ENCODE peak calls at places on chromosomes 12 and 14, in seven cellular contexts. T is fibroblast of the conjunctiva; M is neural progenitor cell; Y is cardiac fibroblast; W is stimulated activated CD4-positive, alpha-beta T cell treated with anti-CD3 and anti-CD28 coated beads, Interleukin-15, amount 100 ng/mL, for 1 hour; J is AG09319; N is activated naive CD4-positive, alpha-beta T cell treated with anti-CD3 and anti-CD28 coated beads for 36 hours. A is an unnamed sample.

GRCh38 chr12:63362801-63363200 is 211.8 kb upstream of the AVPR1A start:
- DNase-seq in T (no peak), M (no peak), Y (no peak), W (no peak), J (no peak), N (no peak), A (no peak)

GRCh38 chr12:54603173-54603814 is 14.8 kb upstream of the PPP1R1A start:
- DNase-seq in T (peak; percentile 44), M (peak; percentile 58), Y (peak; percentile 79), W (no peak), J (no peak), N (peak; percentile 87), A (peak; percentile 87)

GRCh38 chr14:37081220-37081619 is 91.2 kb downstream of the SLC25A21 start:
- DNase-seq in T (no peak), M (no peak), Y (no peak), W (no peak), J (no peak), N (no peak), A (no peak)

GRCh38 chr12:98772818-98773217 is 127.7 kb downstream of the APAF1 start:
- DNase-seq in T (no peak), M (no peak), Y (no peak), W (no peak), J (no peak), N (no peak), A (no peak)

GRCh38 chr12:57214398-57214781 is 2.2 kb upstream of the NXPH4 start:
- DNase-seq in T (peak; percentile 37), M (peak; percentile 87), Y (peak; percentile 65), W (peak; percentile 51), J (no peak), N (peak; percentile 82), A (peak; percentile 70)

GRCh38 chr12:84756961-84757360 is 155.6 kb downstream of the SLC6A15 start:
- DNase-seq in T (no peak), M (no peak), Y (peak; percentile 43), W (no peak), J (no peak), N (no peak), A (no peak)

GRCh38 chr12:95244350-95244749 is 26.7 kb downstream of the VEZT start:
- DNase-seq in T (no peak), M (no peak), Y (no peak), W (no peak), J (no peak), N (no peak), A (no peak)

GRCh38 chr12:89316705-89317139 is 35.6 kb downstream of the DUSP6 start:
- DNase-seq in T (no peak), M (peak; percentile 87), Y (no peak), W (no peak), J (no peak), N (no peak), A (no peak)

GRCh38 chr14:28576523-28576922 is 190.1 kb upstream of the FOXG1 start:
- DNase-seq in T (no peak), M (no peak), Y (no peak), W (no peak), J (no peak), N (no peak), A (no peak)

GRCh38 chr12:95102916-95103671 is 29.7 kb upstream of the NR2C1 start:
- DNase-seq in T (peak; percentile 49), M (no peak), Y (peak; percentile 34), W (no peak), J (peak; percentile 52), N (peak; percentile 70), A (no peak)

GRCh38 chr14:78530078-78530477 is 359.9 kb downstream of the NRXN3 start:
- DNase-seq in T (no peak), M (peak; percentile 88), Y (peak; percentile 1), W (no peak), J (no peak), N (peak; percentile 40), A (no peak)

GRCh38 chr14:95102678-95103039 is 54.7 kb downstream of the DICER1 start:
- DNase-seq in T (no peak), M (no peak), Y (no peak), W (no peak), J (no peak), N (no peak), A (no peak)

GRCh38 chr12:40152783-40153383 is 47.0 kb upstream of the SLC2A13 start:
- DNase-seq in T (peak; percentile 22), M (peak; percentile 50), Y (peak; percentile 58), W (peak; percentile 7), J (peak; percentile 5), N (peak; percentile 68), A (peak; percentile 86)

GRCh38 chr12:84955298-84955697 is 42.7 kb upstream of the SLC6A15 start:
- DNase-seq in T (no peak), M (no peak), Y (no peak), W (no peak), J (no peak), N (no peak), A (no peak)

GRCh38 chr14:98323850-98324249 is 948.1 kb downstream of the BCL11B start:
- DNase-seq in T (no peak), M (no peak), Y (no peak), W (no peak), J (no peak), N (no peak), A (no peak)

GRCh38 chr12:1167784-1168183 is 176.8 kb downstream of the ERC1 start:
- DNase-seq in T (no peak), M (no peak), Y (no peak), W (no peak), J (no peak), N (no peak), A (no peak)

GRCh38 chr14:94392510-94392935 is 4.1 kb upstream of the SERPINA1 start:
- DNase-seq in T (no peak), M (no peak), Y (peak; percentile 89), W (no peak), J (no peak), N (peak; percentile 85), A (no peak)

GRCh38 chr12:77591959-77592358 is 238.7 kb upstream of the NAV3 start:
- DNase-seq in T (no peak), M (peak; percentile 84), Y (no peak), W (no peak), J (no peak), N (no peak), A (no peak)